ENCODE peak calls at places on chromosomes 6 and 20, in six cellular contexts. P is neuronal stem cell, G is IMR-90, M is H1, D is H9, J is mesenchymal stem cell. Z is an unnamed sample.

GRCh38 chr6:148257810-148258209 is 84.8 kb upstream of the SASH1 start:
- DNase-seq in D (no peak), G (no peak), J (no peak), M (no peak), P (no peak), Z (no peak)

GRCh38 chr6:34120953-34121675 is 24.8 kb downstream of the GRM4 start:
- DNase-seq in P (no peak), G (no peak), J (no peak), D (no peak), M (no peak), Z (peak)

GRCh38 chr6:132598473-132598872 is 8.9 kb upstream of the TAAR5 start:
- DNase-seq in P (no peak), D (peak), M (no peak), G (no peak), J (no peak), Z (peak)

GRCh38 chr20:35327074-35327976 is 35.1 kb upstream of the FAM83C start:
- DNase-seq in G (peak), M (no peak), D (no peak), P (no peak), J (peak), Z (no peak)

GRCh38 chr20:47204008-47204745 is 152.3 kb downstream of the ZMYND8 start:
- DNase-seq in P (no peak), J (peak), M (no peak), D (no peak), G (peak), Z (peak)

GRCh38 chr6:46502486-46503119 is 11.4 kb upstream of the RCAN2 start:
- DNase-seq in M (no peak), P (no peak), D (no peak), J (no peak), G (no peak), Z (no peak)

GRCh38 chr6:46129301-46129633 is 522 bp upstream of the ENPP4 start:
- DNase-seq in D (no peak), P (no peak), M (no peak), J (no peak), G (no peak), Z (no peak)

GRCh38 chr6:151101116-151101810 is 138.5 kb upstream of the AKAP12 start:
- DNase-seq in J (peak), G (no peak), P (no peak), D (no peak), M (no peak), Z (no peak)

GRCh38 chr6:157715766-157716171 is 107.3 kb upstream of the SNX9 start:
- DNase-seq in P (no peak), G (peak), M (no peak), J (peak), D (no peak), Z (no peak)

GRCh38 chr20:362271-363254 is 15.7 kb downstream of the NRSN2 start:
- DNase-seq in J (peak), D (peak), G (peak), M (no peak), P (no peak), Z (peak)

GRCh38 chr6:24332306-24332705 is 25.6 kb downstream of the DCDC2 start:
- DNase-seq in D (no peak), M (no peak), G (no peak), P (no peak), J (peak), Z (peak)

GRCh38 chr6:67331304-67331703 is 1303.8 kb upstream of the ADGRB3 start:
- DNase-seq in M (no peak), P (no peak), D (no peak), J (no peak), G (no peak), Z (no peak)

GRCh38 chr20:4088766-4089165 is 73.4 kb upstream of the RNF24 start:
- DNase-seq in M (no peak), D (no peak), P (no peak), G (no peak), J (no peak), Z (no peak)
- H3K23ac ChIP-seq in M (no peak), D (no peak), P (no peak), G (no peak), J (no peak), Z (no peak)

DNA sequence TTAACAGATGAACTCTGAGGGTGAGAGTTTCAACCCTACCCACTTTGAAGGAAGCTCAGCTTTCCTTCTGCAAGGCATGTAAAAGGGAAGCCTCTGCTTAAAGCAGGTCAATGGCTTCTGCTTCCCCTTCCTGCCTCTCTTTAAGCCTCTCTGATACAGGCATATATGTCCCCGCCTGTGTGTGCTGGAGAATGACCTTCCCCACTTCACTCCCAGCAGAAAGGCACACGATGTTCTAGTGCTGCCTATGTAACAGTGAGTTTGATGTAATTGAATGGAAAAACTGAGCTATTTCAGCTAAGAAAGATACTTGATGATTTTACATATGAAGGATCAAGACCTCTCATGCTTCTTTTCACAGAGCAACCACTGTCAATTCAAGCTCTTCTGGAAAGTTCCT is 632.2 kb downstream of the HACE1 start:
- DNase-seq in P (no peak), J (peak), M (no peak), D (no peak), G (no peak), Z (no peak)
- H2BK15ac ChIP-seq in P (no peak), J (no peak), M (no peak), D (no peak), G (no peak), Z (no peak)

GRCh38 chr20:45970646-45971424 is 1.2 kb downstream of the ZNF335 start:
- DNase-seq in G (peak), D (peak), M (no peak), P (no peak), J (peak), Z (no peak)
- H2AK5ac ChIP-seq in G (peak), D (no peak), M (no peak), P (peak), J (peak), Z (peak)

GRCh38 chr6:119324718-119325117 is 24.8 kb downstream of the MAN1A1 start:
- DNase-seq in P (no peak), J (no peak), M (no peak), G (no peak), D (no peak), Z (no peak)

GRCh38 chr6:119322034-119322433 is 27.5 kb downstream of the MAN1A1 start:
- DNase-seq in J (no peak), M (no peak), G (no peak), P (no peak), D (no peak), Z (no peak)

GRCh38 chr6:119323926-119324325 is 25.6 kb downstream of the MAN1A1 start:
- DNase-seq in P (no peak), J (peak), G (peak), D (no peak), M (no peak), Z (no peak)

GRCh38 chr6:119323478-119323877 is 26.1 kb downstream of the MAN1A1 start:
- DNase-seq in G (no peak), M (no peak), D (no peak), P (no peak), J (no peak), Z (no peak)

GRCh38 chr6:119322715-119323350 is 26.7 kb downstream of the MAN1A1 start:
- DNase-seq in J (no peak), M (no peak), D (no peak), P (no peak), G (no peak), Z (no peak)
- H3K23ac ChIP-seq in J (no peak), M (no peak), D (no peak), P (no peak), G (no peak), Z (no peak)

DNA sequence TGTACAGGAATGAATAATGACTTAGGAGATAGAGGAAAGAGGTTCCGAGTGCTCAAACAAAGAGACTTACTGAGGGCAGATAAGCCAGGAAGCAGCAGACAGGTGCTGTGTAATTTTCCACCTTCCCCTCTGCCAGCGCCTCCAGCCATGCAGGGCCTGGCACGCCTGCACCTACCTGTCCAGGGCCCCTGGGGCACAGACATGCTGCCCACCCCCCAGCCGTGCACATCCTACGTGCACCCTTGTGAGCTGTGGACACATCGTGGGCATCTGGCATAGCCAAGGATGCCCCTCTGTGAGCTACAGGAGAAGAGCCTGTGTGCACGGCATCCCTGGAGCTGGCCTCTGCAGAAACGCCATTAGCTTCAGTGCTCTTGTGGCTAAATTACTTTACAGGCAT is 7.1 kb upstream of the SMOC2 start:
- DNase-seq in D (no peak), G (no peak), M (no peak), P (no peak), J (no peak), Z (no peak)
- H2BK15ac ChIP-seq in D (no peak), G (no peak), M (no peak), P (no peak), J (no peak), Z (no peak)

GRCh38 chr6:161949531-161949930 is 675.7 kb upstream of the AGPAT4 start:
- DNase-seq in G (no peak), M (no peak), J (no peak), D (no peak), P (no peak), Z (no peak)
- H2AK5ac ChIP-seq in G (no peak), M (no peak), J (no peak), D (no peak), P (no peak), Z (no peak)

GRCh38 chr6:129662980-129663431 is 47.0 kb downstream of the ARHGAP18 start:
- DNase-seq in M (no peak), D (no peak), J (no peak), G (no peak), P (no peak), Z (no peak)

GRCh38 chr6:129667621-129668020 is 42.4 kb downstream of the ARHGAP18 start:
- DNase-seq in J (no peak), P (no peak), M (no peak), D (no peak), G (peak), Z (no peak)

GRCh38 chr6:129663531-129663930 is 46.4 kb downstream of the ARHGAP18 start:
- DNase-seq in J (no peak), M (no peak), P (no peak), D (no peak), G (no peak), Z (no peak)

GRCh38 chr6:129667034-129667433 is 42.9 kb downstream of the ARHGAP18 start:
- DNase-seq in G (no peak), P (no peak), M (no peak), J (no peak), D (no peak), Z (no peak)

GRCh38 chr6:129665555-129665954 is 44.4 kb downstream of the ARHGAP18 start:
- DNase-seq in J (no peak), M (no peak), G (no peak), P (no peak), D (no peak), Z (no peak)
- H3K23ac ChIP-seq in J (no peak), M (no peak), G (no peak), P (no peak), D (no peak), Z (no peak)

DNA sequence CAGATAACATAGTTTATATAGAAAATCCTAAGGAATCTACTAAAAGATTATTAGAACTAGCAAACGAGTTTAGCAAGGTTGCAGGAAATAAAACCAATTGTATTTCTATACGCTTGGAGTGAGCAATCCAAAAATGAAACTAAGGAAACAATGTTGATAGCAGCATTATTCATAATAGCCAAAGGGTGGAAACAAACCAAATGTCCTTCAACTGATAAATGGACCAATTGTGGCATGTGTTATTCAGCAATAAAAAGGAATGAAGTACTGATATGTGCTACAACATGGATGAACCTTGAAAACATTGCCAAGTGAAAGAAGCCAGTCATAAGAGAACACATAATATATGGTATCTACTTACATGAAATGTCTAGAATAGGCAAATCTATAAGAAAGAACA is 101.0 kb upstream of the VSTM2L start:
- DNase-seq in J (no peak), M (no peak), G (no peak), P (no peak), D (no peak), Z (no peak)
- H2BK15ac ChIP-seq in J (no peak), M (no peak), G (no peak), P (no peak), D (no peak), Z (no peak)

Z was measured in mesendoderm.